ENCODE peak calls at places on chromosomes 4 and X, in six cellular contexts. B is vagina, Y is GM23338, J is stomach, Z is spleen, G is esophagus muscularis mucosa. P is an unnamed sample.
A peak's percentile ranks its signal among the peaks of the same experiment; 100 is the strongest.

GRCh38 chr4:112266823-112267222 is 18.9 kb downstream of the TIFA start:
- DNase-seq in Y (peak; percentile 39), J (no peak), Z (no peak), G (no peak), B (no peak), P (no peak)

GRCh38 chr4:24910504-24910903 is 2.3 kb downstream of the CCDC149 start:
- DNase-seq in J (no peak), G (no peak), B (no peak), Z (no peak), Y (no peak), P (no peak)

GRCh38 chr4:106869551-106869950 is 166.6 kb downstream of the DKK2 start:
- DNase-seq in Z (no peak), Y (no peak), G (no peak), B (no peak), J (no peak), P (no peak)

GRCh38 chr4:88646528-88647280 is 50.9 kb downstream of the NAP1L5 start:
- DNase-seq in Y (peak; percentile 89), G (no peak), Z (no peak), J (no peak), B (no peak), P (no peak)

GRCh38 chrX:37883196-37883595 is 35.8 kb upstream of the DYNLT3 start:
- DNase-seq in J (no peak), Z (no peak), Y (peak; percentile 13), G (no peak), B (no peak), P (no peak)

GRCh38 chr4:164252286-164252685 is 501.6 kb upstream of the SMIM31 start:
- DNase-seq in J (no peak), Y (peak; percentile 76), Z (no peak), B (no peak), G (no peak), P (no peak)

GRCh38 chr4:140137654-140138053 is 16.3 kb downstream of the MAML3 start:
- DNase-seq in Z (no peak), Y (peak; percentile 29), J (no peak), G (no peak), B (no peak), P (no peak)

GRCh38 chr4:156790866-156791265 is 180.7 kb downstream of the PDGFC start:
- DNase-seq in G (no peak), B (no peak), Z (no peak), Y (peak; percentile 53), J (no peak), P (peak; percentile 41)

GRCh38 chr4:145939856-145940255 is 1.2 kb upstream of the ZNF827 start:
- DNase-seq in B (no peak), Y (no peak), G (no peak), Z (no peak), J (no peak), P (no peak)

GRCh38 chr4:98468744-98469143 is 189.7 kb downstream of the TSPAN5 start:
- DNase-seq in Z (no peak), J (no peak), Y (no peak), B (no peak), G (no peak), P (peak; percentile 27)

GRCh38 chr4:2364654-2365053 is 53.8 kb downstream of the ZFYVE28 start:
- DNase-seq in Z (peak; percentile 86), G (no peak), Y (no peak), J (peak; percentile 34), B (no peak), P (no peak)

GRCh38 chrX:137430301-137430700 is 135.6 kb upstream of the ZIC3 start:
- DNase-seq in Z (no peak), Y (peak; percentile 37), J (no peak), G (no peak), B (no peak), P (no peak)

GRCh38 chrX:38806875-38807601 is 5.8 kb downstream of the MID1IP1 start:
- DNase-seq in G (no peak), B (no peak), J (no peak), Y (peak; percentile 10), Z (no peak), P (no peak)

GRCh38 chrX:11438380-11438723 is 145.1 kb downstream of the AMELX start:
- DNase-seq in G (no peak), Y (no peak), Z (no peak), B (no peak), J (no peak), P (no peak)

GRCh38 chrX:11438767-11439166 is 145.6 kb downstream of the AMELX start:
- DNase-seq in G (no peak), Y (no peak), J (no peak), B (no peak), Z (no peak), P (no peak)

GRCh38 chrX:11434607-11435006 is 141.4 kb downstream of the AMELX start:
- DNase-seq in J (no peak), B (no peak), Y (no peak), G (no peak), Z (no peak), P (no peak)

GRCh38 chrX:11435568-11435967 is 142.4 kb downstream of the AMELX start:
- DNase-seq in Y (no peak), J (no peak), Z (no peak), B (no peak), G (no peak), P (no peak)

GRCh38 chrX:11437642-11438379 is 144.6 kb downstream of the AMELX start:
- DNase-seq in G (no peak), J (no peak), Y (no peak), Z (no peak), B (no peak), P (no peak)
- TF ChIP-seq POLR2AphosphoS5 in G (no peak), J (no peak), Y (no peak), Z (no peak), B (no peak), P (no peak)

GRCh38 chrX:15497865-15498264 is 2.7 kb upstream of the BMX start:
- DNase-seq in Y (peak; percentile 64), B (no peak), J (peak; percentile 47), Z (no peak), G (no peak), P (no peak)
- TF ChIP-seq CTCF in Y (peak; percentile 58), B (peak; percentile 16), J (no peak), Z (peak; percentile 74), G (peak; percentile 48), P (no peak)

GRCh38 chrX:53714580-53715335 is 28.2 kb upstream of the HUWE1 start:
- DNase-seq in J (peak; percentile 66), G (no peak), Z (no peak), Y (peak; percentile 15), B (no peak), P (peak; percentile 46)
- TF ChIP-seq POLR2AphosphoS5 in J (no peak), G (no peak), Z (peak; percentile 35), Y (no peak), B (no peak), P (no peak)

GRCh38 chr4:15682340-15682725 is 706 bp downstream of the FAM200B start:
- DNase-seq in Z (no peak), J (no peak), G (no peak), Y (no peak), B (no peak), P (no peak)

GRCh38 chr4:15684498-15684897 is 2.9 kb downstream of the FAM200B start:
- DNase-seq in B (no peak), Z (no peak), J (no peak), Y (peak; percentile 86), G (no peak), P (no peak)

GRCh38 chr4:15682790-15683495 is 1.3 kb downstream of the FAM200B start:
- DNase-seq in G (no peak), B (no peak), Y (no peak), Z (no peak), J (no peak), P (no peak)

GRCh38 chr4:15681067-15681371 is 608 bp upstream of the FAM200B start:
- DNase-seq in Z (no peak), J (no peak), Y (no peak), G (no peak), B (no peak), P (no peak)

GRCh38 chr4:15681372-15682339 is at the start of gene FAM200B:
- DNase-seq in B (peak; percentile 98), J (peak; percentile 100), G (peak; percentile 99), Z (peak; percentile 99), Y (peak; percentile 100), P (peak; percentile 98)
- TF ChIP-seq CTCF in B (peak; percentile 18), J (no peak), G (no peak), Z (peak; percentile 51), Y (no peak), P (peak; percentile 37)

GRCh38 chr4:173332963-173333657 is 1.0 kb downstream of the HMGB2 start:
- DNase-seq in B (no peak), Y (no peak), J (no peak), G (no peak), Z (no peak), P (no peak)
- TF ChIP-seq POLR2AphosphoS5 in B (no peak), Y (no peak), J (no peak), G (no peak), Z (peak; percentile 16), P (no peak)

GRCh38 chrX:148933881-148934280 is 433.5 kb downstream of the AFF2 start:
- DNase-seq in Y (no peak), J (no peak), Z (no peak), G (no peak), B (no peak), P (no peak)
- TF ChIP-seq CTCF in Y (no peak), J (no peak), Z (no peak), G (no peak), B (no peak), P (no peak)

GRCh38 chrX:134622056-134622812 is 36.0 kb downstream of the PLAC1 start:
- DNase-seq in Y (peak; percentile 47), Z (no peak), G (no peak), B (no peak), J (no peak), P (no peak)

GRCh38 chrX:134622813-134623185 is 35.5 kb downstream of the PLAC1 start:
- DNase-seq in Y (no peak), Z (no peak), J (no peak), B (no peak), G (no peak), P (no peak)

GRCh38 chrX:134624046-134624430 is 34.2 kb downstream of the PLAC1 start:
- DNase-seq in J (no peak), Y (no peak), G (no peak), B (no peak), Z (no peak), P (no peak)

GRCh38 chrX:134625315-134625718 is 33.0 kb downstream of the PLAC1 start:
- DNase-seq in Y (no peak), B (no peak), J (no peak), G (no peak), Z (no peak), P (no peak)

GRCh38 chrX:134623293-134624045 is 34.8 kb downstream of the PLAC1 start:
- DNase-seq in B (no peak), J (no peak), Y (no peak), G (no peak), Z (no peak), P (no peak)
- TF ChIP-seq POLR2AphosphoS5 in B (no peak), J (no peak), Y (no peak), G (no peak), Z (no peak), P (no peak)

DNA sequence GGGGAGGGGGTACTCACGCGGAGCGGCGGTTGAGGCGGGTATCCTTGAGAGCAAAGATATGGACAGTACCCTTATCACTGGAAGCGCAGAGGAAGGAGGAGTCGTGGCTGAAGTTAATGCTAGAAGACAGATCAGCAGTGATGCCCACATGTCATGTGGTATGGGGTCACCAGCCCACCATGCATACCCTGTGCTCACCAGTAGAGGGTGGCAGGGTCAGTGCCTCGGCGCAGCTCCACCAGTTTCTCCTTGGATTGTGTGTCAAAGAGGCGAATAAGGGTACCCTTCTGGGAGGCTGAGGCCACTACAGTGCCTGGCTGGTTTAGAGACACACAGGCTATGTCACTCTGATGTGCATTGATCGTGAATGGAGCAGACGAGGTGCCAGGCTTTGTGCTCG is 1.5 kb upstream of the PRAF2 start:
- DNase-seq in G (no peak), Y (no peak), B (no peak), J (no peak), Z (no peak), P (no peak)
- TF ChIP-seq CTCF in G (no peak), Y (no peak), B (no peak), J (no peak), Z (no peak), P (no peak)

P was measured in breast epithelium.